ENCODE peak calls at places on chromosomes 2 and 18, in five cellular contexts. C is GM12878, Q is H1, S is HEK293T, J is HepG2. L is an unnamed sample.

GRCh38 chr2:101847661-101848339 is 144.0 kb upstream of the IL1R2 start:
- DNase-seq in C (no peak), Q (no peak), S (no peak), J (no peak), L (no peak)

GRCh38 chr2:60992985-60993392 is 24.5 kb upstream of the PEX13 start:
- DNase-seq in C (peak), Q (no peak), S (no peak), J (no peak), L (no peak)

GRCh38 chr18:6752200-6752873 is 22.8 kb downstream of the ARHGAP28 start:
- DNase-seq in C (no peak), Q (no peak), S (no peak), J (no peak), L (peak)

GRCh38 chr18:35028556-35028955 is 12.7 kb upstream of the MAPRE2 start:
- DNase-seq in C (no peak), Q (no peak), S (no peak), J (no peak), L (no peak)

GRCh38 chr2:96873651-96874096 is 3.8 kb upstream of the SEMA4C start:
- DNase-seq in C (no peak), Q (no peak), S (no peak), J (no peak), L (no peak)

GRCh38 chr2:13996527-13996926 is 636.0 kb upstream of the LRATD1 start:
- DNase-seq in C (no peak), Q (no peak), S (no peak), J (no peak), L (no peak)

GRCh38 chr2:116580209-116580608 is 1234.3 kb upstream of the DDX18 start:
- DNase-seq in C (no peak), Q (no peak), S (no peak), J (no peak), L (no peak)

GRCh38 chr2:71989671-71990070 is 158.0 kb downstream of the CYP26B1 start:
- DNase-seq in C (no peak), Q (no peak), S (no peak), J (no peak), L (no peak)

GRCh38 chr18:49002881-49003280 is 52.1 kb upstream of the SMAD7 start:
- DNase-seq in C (no peak), Q (no peak), S (no peak), J (no peak), L (no peak)

GRCh38 chr2:183186296-183186695 is 62.1 kb downstream of the NUP35 start:
- DNase-seq in C (no peak), Q (no peak), S (no peak), J (no peak), L (no peak)

GRCh38 chr2:230824406-230824978 is 40.2 kb upstream of the ITM2C start:
- DNase-seq in C (peak), Q (peak), S (peak), J (peak), L (peak)

GRCh38 chr18:43627833-43628370 is 350.6 kb upstream of the SYT4 start:
- DNase-seq in C (no peak), Q (no peak), S (peak), J (no peak), L (no peak)

GRCh38 chr2:33848486-33848885 is 249.4 kb upstream of the FAM98A start:
- DNase-seq in C (no peak), Q (no peak), S (no peak), J (no peak), L (no peak)

GRCh38 chr2:45946023-45946422 is 294.5 kb downstream of the PRKCE start:
- DNase-seq in C (no peak), Q (no peak), S (no peak), J (no peak), L (no peak)

GRCh38 chr2:41917587-41917986 is 130.2 kb upstream of the PKDCC start:
- DNase-seq in C (no peak), Q (no peak), S (no peak), J (no peak), L (no peak)

GRCh38 chr2:159742846-159743245 is 30.5 kb downstream of the MARCHF7 start:
- DNase-seq in C (no peak), Q (no peak), S (no peak), J (no peak), L (no peak)

GRCh38 chr2:159750873-159751272 is 38.6 kb downstream of the MARCHF7 start:
- DNase-seq in C (no peak), Q (no peak), S (no peak), J (no peak), L (no peak)

GRCh38 chr2:159744363-159744762 is 32.1 kb downstream of the MARCHF7 start:
- DNase-seq in C (no peak), Q (no peak), S (no peak), J (no peak), L (no peak)

GRCh38 chr2:159753797-159754196 is 41.5 kb downstream of the MARCHF7 start:
- DNase-seq in C (no peak), Q (no peak), S (no peak), J (no peak), L (no peak)

DNA sequence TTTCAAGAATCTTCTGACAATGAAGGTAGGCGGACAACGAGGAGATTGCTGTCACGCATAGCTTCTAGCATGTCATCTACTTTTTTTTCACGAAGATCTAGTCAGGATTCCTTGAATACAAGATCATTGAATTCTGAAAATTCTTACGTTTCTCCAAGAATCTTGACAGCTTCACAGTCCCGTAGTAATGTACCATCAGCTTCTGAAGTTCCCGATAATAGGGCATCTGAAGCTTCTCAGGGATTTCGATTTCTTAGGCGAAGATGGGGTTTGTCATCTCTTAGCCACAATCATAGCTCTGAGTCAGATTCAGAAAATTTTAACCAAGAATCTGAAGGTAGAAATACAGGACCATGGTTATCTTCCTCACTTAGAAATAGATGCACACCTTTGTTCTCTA is 35.8 kb downstream of the MARCHF7 start:
- DNase-seq in C (no peak), Q (no peak), S (no peak), J (no peak), L (no peak)
- TF ChIP-seq SUZ12 in C (no peak), Q (no peak), S (no peak), J (no peak), L (no peak)

DNA sequence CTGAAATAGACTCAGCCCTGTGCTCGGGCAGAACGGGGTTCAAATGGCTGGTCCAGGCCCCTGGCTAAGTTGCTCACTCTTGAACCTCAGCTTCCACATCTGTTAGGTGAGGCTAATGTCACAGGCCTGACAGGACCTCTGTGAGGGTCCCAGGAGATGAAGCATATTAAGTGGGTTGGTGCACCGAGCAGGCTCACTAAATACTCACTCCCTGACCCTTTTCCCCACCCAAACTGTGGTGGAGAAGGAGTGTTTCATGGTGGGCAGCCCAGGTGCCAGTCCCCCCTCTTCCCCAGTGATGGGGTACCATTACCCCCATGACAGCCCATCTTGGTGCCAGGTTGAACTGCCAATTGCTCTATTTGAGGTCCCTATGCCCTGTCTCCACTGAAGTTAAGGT is 286.0 kb downstream of the MYCN start:
- DNase-seq in C (no peak), Q (no peak), S (no peak), J (no peak), L (no peak)
- TF ChIP-seq SUZ12 in C (no peak), Q (no peak), S (no peak), J (no peak), L (no peak)

GRCh38 chr18:58785171-58785805 is 79.4 kb upstream of the ZNF532 start:
- DNase-seq in C (no peak), Q (no peak), S (no peak), J (no peak), L (no peak)
- TF ChIP-seq SUZ12 in C (no peak), Q (no peak), S (no peak), J (no peak), L (no peak)

DNA sequence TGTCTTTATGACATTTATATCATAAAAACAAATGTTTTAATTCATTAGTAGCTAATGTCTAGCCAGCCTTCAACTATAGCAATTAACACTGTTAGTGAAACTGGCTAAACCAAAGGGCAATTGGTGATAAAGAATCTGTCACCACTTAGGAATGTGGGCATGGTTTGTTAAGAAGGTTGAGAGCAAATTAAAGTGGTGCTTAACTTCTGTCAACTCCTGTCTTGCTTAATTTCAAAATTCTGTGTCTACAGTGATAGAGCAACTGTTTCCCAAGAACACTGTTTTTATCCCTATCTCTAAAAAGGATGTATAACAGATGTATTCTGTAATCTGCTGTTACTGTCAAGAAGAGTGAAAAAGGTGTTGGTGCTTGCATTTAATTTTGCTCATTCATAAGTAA is 36.5 kb downstream of the CFAP36 start:
- DNase-seq in C (no peak), Q (no peak), S (no peak), J (no peak), L (no peak)
- TF ChIP-seq SUZ12 in C (no peak), Q (no peak), S (no peak), J (no peak), L (no peak)

DNA sequence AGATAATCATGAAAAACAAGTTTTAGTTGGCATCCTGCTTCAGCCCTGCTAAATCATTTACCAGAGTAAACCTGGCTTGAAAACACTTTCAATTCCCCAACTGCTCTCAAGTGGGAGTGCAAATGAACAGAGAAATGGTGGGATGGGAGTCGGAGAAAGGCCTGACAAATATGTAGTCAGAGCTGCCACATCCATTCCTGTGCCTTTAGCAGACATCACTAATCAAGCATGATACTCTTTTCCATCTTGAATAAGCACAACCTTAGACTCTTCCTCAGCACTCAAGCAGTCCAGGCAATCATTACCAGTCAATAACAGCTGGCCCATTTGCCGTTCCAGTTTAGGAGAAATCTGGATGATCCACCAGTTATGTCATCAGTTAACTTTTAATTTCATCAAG is 101.3 kb downstream of the ANKRD44 start:
- DNase-seq in C (no peak), Q (no peak), S (no peak), J (no peak), L (no peak)
- TF ChIP-seq SUZ12 in C (no peak), Q (no peak), S (no peak), J (no peak), L (no peak)

DNA sequence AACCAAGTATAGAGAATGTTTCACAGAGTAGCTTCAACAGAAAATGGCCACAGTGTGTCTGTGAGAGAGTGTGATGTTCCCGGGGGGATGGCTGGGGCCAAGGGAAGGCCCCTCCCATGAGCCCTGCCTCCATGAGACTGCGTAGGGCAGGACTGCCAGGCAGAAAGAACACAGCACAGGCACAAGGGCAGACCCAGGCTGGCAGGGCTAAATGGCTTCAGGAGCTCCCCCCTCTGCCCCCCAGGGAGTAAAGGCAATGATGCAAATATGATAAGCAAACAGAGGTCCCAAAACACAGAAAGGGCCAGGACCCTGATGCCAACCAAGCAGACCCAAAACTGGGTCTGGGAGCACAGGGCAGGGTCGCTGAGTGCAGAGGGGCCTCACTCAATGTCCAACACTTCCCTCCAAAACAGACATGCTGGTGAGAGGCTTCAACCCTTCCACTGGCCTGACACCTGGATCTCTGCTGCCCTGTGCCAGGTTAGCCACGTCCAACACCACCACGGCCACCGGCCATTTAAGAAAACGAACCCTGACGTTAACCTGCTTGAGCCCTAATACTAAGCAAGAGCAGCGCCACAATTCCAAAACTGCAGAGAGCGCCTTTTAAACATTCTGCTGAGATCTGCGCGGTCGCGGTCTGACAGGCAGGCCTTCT is 90.3 kb downstream of the HDAC4 start:
- DNase-seq in C (no peak), Q (peak), S (no peak), J (no peak), L (no peak)
- TF ChIP-seq SUZ12 in C (no peak), Q (no peak), S (no peak), J (no peak), L (no peak)

GRCh38 chr2:241772063-241772499 is 4.5 kb upstream of the GAL3ST2 start:
- DNase-seq in C (peak), Q (no peak), S (no peak), J (peak), L (no peak)
- TF ChIP-seq SUZ12 in C (no peak), Q (no peak), S (no peak), J (no peak), L (no peak)

GRCh38 chr2:53455094-53455493 is 312.5 kb upstream of the CHAC2 start:
- DNase-seq in C (no peak), Q (no peak), S (no peak), J (no peak), L (no peak)
- TF ChIP-seq SUZ12 in C (no peak), Q (no peak), S (no peak), J (no peak), L (no peak)